ENCODE peak calls at places on chromosomes 16 and 17, in four cellular contexts. B is HepG2, D is H1, S is GM12878. Y is an unnamed sample.

GRCh38 chr17:4520881-4521600 is 22.4 kb downstream of the SPNS2 start:
- DNase-seq in B (no peak), D (no peak), S (no peak), Y (no peak)

GRCh38 chr17:72491102-72491501 is 370.3 kb downstream of the SOX9 start:
- DNase-seq in B (no peak), D (no peak), S (no peak), Y (no peak)

GRCh38 chr16:80285089-80285488 is 255.7 kb upstream of the DYNLRB2 start:
- DNase-seq in B (no peak), D (no peak), S (no peak), Y (no peak)

GRCh38 chr17:54620380-54620978 is 280.2 kb upstream of the TOM1L1 start:
- DNase-seq in B (no peak), D (no peak), S (no peak), Y (no peak)

GRCh38 chr17:14737984-14738651 is 437.2 kb downstream of the HS3ST3B1 start:
- DNase-seq in B (peak), D (no peak), S (no peak), Y (peak)

GRCh38 chr17:3668279-3669084 is at the start of the genes EMC6 and TAX1BP3:
- DNase-seq in B (peak), D (peak), S (peak), Y (peak)

GRCh38 chr17:73292031-73292531 is 19.7 kb downstream of the CDC42EP4 start:
- DNase-seq in B (no peak), D (no peak), S (no peak), Y (no peak)

GRCh38 chr16:73060216-73060615 is 12.3 kb upstream of the ZFHX3 start:
- DNase-seq in B (no peak), D (no peak), S (no peak), Y (no peak)

GRCh38 chr16:25464058-25464457 is 206.4 kb upstream of the ZKSCAN2 start:
- DNase-seq in B (no peak), D (no peak), S (no peak), Y (no peak)

GRCh38 chr16:66746682-66747081 is 4.7 kb downstream of the DYNC1LI2 start:
- DNase-seq in B (no peak), D (no peak), S (peak), Y (no peak)

GRCh38 chr17:69047368-69048263 is 13.1 kb downstream of the ABCA9 start:
- DNase-seq in B (peak), D (no peak), S (no peak), Y (no peak)

GRCh38 chr16:88545781-88546180 is 24.4 kb upstream of the ZC3H18 start:
- DNase-seq in B (no peak), D (no peak), S (no peak), Y (no peak)

GRCh38 chr16:2495041-2495440 is 18.7 kb upstream of the ATP6V0C start:
- DNase-seq in B (no peak), D (no peak), S (no peak), Y (no peak)

GRCh38 chr16:57262841-57263584 is 18.0 kb downstream of the ARL2BP start:
- DNase-seq in B (no peak), D (no peak), S (no peak), Y (no peak)

GRCh38 chr17:77266891-77267341 is 126.1 kb downstream of the SEC14L1 start:
- DNase-seq in B (no peak), D (peak), S (no peak), Y (peak)

GRCh38 chr17:71055128-71055527 is 885.8 kb downstream of the KCNJ2 start:
- DNase-seq in B (no peak), D (no peak), S (no peak), Y (no peak)

GRCh38 chr17:81246343-81246670 is 7.2 kb downstream of the NDUFAF8 start:
- DNase-seq in B (no peak), D (no peak), S (no peak), Y (no peak)

GRCh38 chr17:59829217-59830006 is 63.3 kb downstream of the TUBD1 start:
- DNase-seq in B (peak), D (no peak), S (peak), Y (peak)

GRCh38 chr16:89955001-89955685 is 6.6 kb downstream of the DEF8 start:
- DNase-seq in B (no peak), D (no peak), S (no peak), Y (no peak)

GRCh38 chr17:1709403-1709891 is 730 bp downstream of the TLCD2 start:
- DNase-seq in B (no peak), D (no peak), S (no peak), Y (no peak)

GRCh38 chr16:87784812-87785211 is 19.0 kb upstream of the KLHDC4 start:
- DNase-seq in B (peak), D (no peak), S (no peak), Y (no peak)

GRCh38 chr17:17382060-17382449 is 78.9 kb downstream of the NT5M start:
- DNase-seq in B (no peak), D (no peak), S (no peak), Y (no peak)

GRCh38 chr16:351804-352520 is 561 bp downstream of the AXIN1 start:
- DNase-seq in B (no peak), D (no peak), S (no peak), Y (no peak)
- TF ChIP-seq SUZ12 in B (no peak), D (no peak), S (no peak), Y (no peak)

GRCh38 chr17:7650509-7651096 is at the start of gene ATP1B2:
- DNase-seq in B (peak), D (peak), S (no peak), Y (peak)
- TF ChIP-seq SP1 in B (no peak), D (no peak), S (no peak), Y (no peak)

DNA sequence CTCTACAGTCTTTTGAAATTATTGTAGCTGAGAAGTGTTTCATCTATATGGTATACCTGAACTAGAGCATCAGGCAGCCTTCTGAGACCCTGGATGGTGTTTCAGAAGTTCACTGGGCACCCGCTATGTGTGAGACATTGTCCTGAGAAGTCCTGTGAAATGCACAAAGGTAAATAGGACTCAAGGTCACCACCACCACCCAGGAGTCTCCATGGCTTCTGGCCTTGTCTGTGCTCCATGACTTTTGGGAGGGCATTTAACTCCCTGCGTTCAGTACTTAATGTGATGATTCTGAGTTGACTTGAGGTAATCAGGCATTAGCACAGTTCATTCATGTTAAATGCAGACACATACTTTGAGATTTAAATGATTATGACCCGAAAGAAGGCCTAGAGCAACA is 1.1 kb downstream of the MLYCD start:
- DNase-seq in B (peak), D (no peak), S (no peak), Y (no peak)
- TF ChIP-seq SUZ12 in B (no peak), D (no peak), S (no peak), Y (no peak)

GRCh38 chr16:48899500-48899899 is 289.5 kb upstream of the N4BP1 start:
- DNase-seq in B (no peak), D (no peak), S (no peak), Y (no peak)
- TF ChIP-seq SP1 in B (no peak), D (no peak), S (no peak), Y (no peak)

GRCh38 chr17:38587193-38587592 is 18.6 kb downstream of the SRCIN1 start:
- DNase-seq in B (no peak), D (no peak), S (no peak), Y (no peak)

GRCh38 chr17:38588775-38589174 is 17.0 kb downstream of the SRCIN1 start:
- DNase-seq in B (no peak), D (no peak), S (no peak), Y (no peak)

GRCh38 chr17:38586788-38587187 is 19.0 kb downstream of the SRCIN1 start:
- DNase-seq in B (no peak), D (no peak), S (no peak), Y (no peak)

GRCh38 chr17:38589462-38590114 is 16.2 kb downstream of the SRCIN1 start:
- DNase-seq in B (no peak), D (no peak), S (no peak), Y (no peak)

GRCh38 chr17:38587956-38588771 is 17.6 kb downstream of the SRCIN1 start:
- DNase-seq in B (no peak), D (no peak), S (no peak), Y (no peak)
- TF ChIP-seq SUZ12 in B (no peak), D (no peak), S (no peak), Y (no peak)

GRCh38 chr16:30063893-30064745 is 1.4 kb upstream of the ALDOA start:
- DNase-seq in B (peak), D (peak), S (peak), Y (peak)
- TF ChIP-seq SP1 in B (no peak), D (no peak), S (no peak), Y (no peak)

GRCh38 chr17:46841561-46842379 is 9.6 kb upstream of the WNT9B start:
- DNase-seq in B (no peak), D (peak), S (no peak), Y (peak)
- TF ChIP-seq SUZ12 in B (no peak), D (no peak), S (no peak), Y (no peak)